ENCODE peak calls at places on chromosomes 6 and 20, in four cellular contexts. B is NCI-H524; J is HTR-8/SVneo; L is activated T-cell treated with anti-CD3 and anti-CD28 coated beads, Interleukin-2, amount 50 U/mL, for 72 hours. W is an unnamed sample.

GRCh38 chr6:82980086-82980485 is 85.6 kb downstream of the UBE3D start:
- DNase-seq in B (peak), J (no peak), L (no peak), W (no peak)

GRCh38 chr6:148432405-148433195 is 90.0 kb downstream of the SASH1 start:
- DNase-seq in B (peak), J (no peak), L (no peak), W (no peak)

GRCh38 chr6:19802656-19803055 is 34.5 kb upstream of the ID4 start:
- DNase-seq in B (no peak), J (no peak), L (no peak), W (no peak)

GRCh38 chr6:105591053-105591452 is 188.2 kb upstream of the PREP start:
- DNase-seq in B (no peak), J (no peak), L (no peak), W (no peak)

GRCh38 chr20:40176442-40176841 is 512.6 kb downstream of the MAFB start:
- DNase-seq in B (no peak), J (no peak), L (no peak), W (no peak)

GRCh38 chr6:1814279-1814678 is 204.6 kb downstream of the FOXC1 start:
- DNase-seq in B (no peak), J (no peak), L (no peak), W (no peak)

GRCh38 chr20:62946918-62947317 is 5.6 kb upstream of the SLC17A9 start:
- DNase-seq in B (no peak), J (no peak), L (no peak), W (no peak)

GRCh38 chr20:57471496-57472210 is 53.3 kb downstream of the CTCFL start:
- DNase-seq in B (no peak), J (no peak), L (no peak), W (no peak)

GRCh38 chr20:1313236-1313964 is 15.5 kb downstream of the SDCBP2 start:
- DNase-seq in B (peak), J (peak), L (peak), W (peak)

W was measured in activated naive CD8-positive, alpha-beta T cell treated with anti-CD3 and anti-CD28 coated beads for 36 hours.